ENCODE peak calls at places on chromosomes 13 and 19, in four cellular contexts. L is HepG2, V is GM12878, Y is K562. U is an unnamed sample.

GRCh38 chr13:71880753-71881541 is 13.9 kb upstream of the DACH1 start:
- DNase-seq in L (no peak), V (no peak), Y (no peak), U (no peak)

GRCh38 chr19:8576273-8576993 is 809 bp downstream of the MYO1F start:
- DNase-seq in L (no peak), V (no peak), Y (no peak), U (no peak)

GRCh38 chr19:492091-492531 is 4.2 kb upstream of the MADCAM1 start:
- DNase-seq in L (no peak), V (no peak), Y (peak; percentile 71), U (peak; percentile 36)

GRCh38 chr19:35306473-35307246 is 14.7 kb downstream of the MAG start:
- DNase-seq in L (peak; percentile 61), V (no peak), Y (no peak), U (peak; percentile 52)

GRCh38 chr13:48715977-48716376 is 62.2 kb downstream of the CYSLTR2 start:
- DNase-seq in L (no peak), V (no peak), Y (no peak), U (no peak)

GRCh38 chr19:17706750-17707181 is 12.5 kb upstream of the MAP1S start:
- DNase-seq in L (peak; percentile 46), V (no peak), Y (peak; percentile 98), U (peak; percentile 93)

GRCh38 chr13:107767119-107767518 is 448.2 kb downstream of the LIG4 start:
- DNase-seq in L (no peak), V (no peak), Y (no peak), U (no peak)

GRCh38 chr13:39675904-39676303 is 20.4 kb downstream of the COG6 start:
- DNase-seq in L (no peak), V (no peak), Y (no peak), U (no peak)

GRCh38 chr13:67223024-67223423 is 7.1 kb downstream of the PCDH9 start:
- DNase-seq in L (no peak), V (no peak), Y (no peak), U (no peak)

GRCh38 chr13:111283991-111284390 is 36.5 kb upstream of the TEX29 start:
- DNase-seq in L (no peak), V (no peak), Y (no peak), U (no peak)

GRCh38 chr13:75902166-75903104 is 266.3 kb downstream of the LMO7 start:
- DNase-seq in L (no peak), V (no peak), Y (no peak), U (no peak)

GRCh38 chr19:575527-576506 is 3.4 kb downstream of the BSG start:
- DNase-seq in L (no peak), V (no peak), Y (peak; percentile 58), U (no peak)

GRCh38 chr13:105346141-105346766 is 1189.2 kb downstream of the EFNB2 start:
- DNase-seq in L (peak; percentile 0), V (no peak), Y (no peak), U (no peak)

GRCh38 chr13:107124129-107124718 is 556.3 kb upstream of the ARGLU1 start:
- DNase-seq in L (peak; percentile 18), V (no peak), Y (no peak), U (no peak)

GRCh38 chr13:28583661-28584091 is 75.3 kb upstream of the POMP start:
- DNase-seq in L (no peak), V (no peak), Y (peak; percentile 41), U (peak; percentile 14)

GRCh38 chr19:18397242-18398202 is at the start of gene LRRC25:
- DNase-seq in L (no peak), V (no peak), Y (peak; percentile 78), U (peak; percentile 89)

GRCh38 chr19:50311723-50312635 is 17.2 kb downstream of the KCNC3 start:
- DNase-seq in L (peak; percentile 59), V (no peak), Y (peak; percentile 89), U (peak; percentile 82)

GRCh38 chr13:49821216-49821820 is 28.8 kb upstream of the KPNA3 start:
- DNase-seq in L (no peak), V (no peak), Y (no peak), U (no peak)

GRCh38 chr13:104641309-104641708 is 1575.1 kb upstream of the SLC10A2 start:
- DNase-seq in L (no peak), V (no peak), Y (no peak), U (no peak)

GRCh38 chr19:9075064-9075964 is 11.5 kb upstream of the OR1M1 start:
- DNase-seq in L (peak; percentile 65), V (no peak), Y (peak; percentile 84), U (peak; percentile 31)

DNA sequence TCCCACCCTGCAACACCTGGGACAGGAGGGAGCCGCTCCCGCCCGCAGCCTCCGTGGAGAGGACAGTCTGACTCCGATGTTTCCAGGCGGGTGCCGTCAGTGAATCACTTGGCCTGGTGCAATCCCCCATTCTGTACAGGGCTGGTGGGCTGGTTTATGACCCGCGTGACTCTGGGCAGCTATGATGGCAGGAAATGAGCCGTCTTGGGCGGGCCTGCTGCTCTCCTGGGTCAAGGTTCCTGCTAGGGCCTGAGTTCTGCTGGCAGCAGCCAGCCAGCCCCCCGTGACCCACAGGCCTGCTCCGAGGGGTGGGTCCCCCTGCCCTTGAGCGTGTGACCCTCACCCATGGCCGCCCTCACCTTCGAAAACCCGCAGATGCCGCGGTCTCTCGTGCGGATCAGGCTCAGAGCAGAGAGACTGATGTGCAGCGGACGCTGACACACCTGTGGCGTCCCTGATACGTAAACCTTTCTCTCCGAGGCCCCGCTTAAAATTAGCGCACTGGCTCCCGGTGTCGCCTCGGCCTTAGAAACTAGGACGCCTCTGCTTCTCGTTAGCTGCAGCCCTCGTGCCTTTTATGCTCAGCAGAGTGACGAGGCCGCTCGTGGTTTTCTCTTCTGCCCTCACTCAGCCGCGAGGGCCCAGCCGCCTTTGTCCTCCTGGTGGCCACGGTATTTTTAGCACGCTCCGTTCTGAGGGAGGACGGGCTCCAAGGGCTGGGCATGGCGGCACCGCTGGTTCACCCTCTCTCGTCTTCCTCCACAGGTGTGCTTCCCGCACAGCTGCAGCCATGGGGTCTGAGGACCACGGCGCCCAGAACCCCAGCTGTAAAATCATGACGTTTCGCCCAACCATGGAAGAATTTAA is 63.4 kb downstream of the KDM4B start:
- DNase-seq in L (no peak), V (no peak), Y (no peak), U (no peak)
- TF ChIP-seq NR2C2 in L (no peak), V (no peak), Y (no peak), U (no peak)

DNA sequence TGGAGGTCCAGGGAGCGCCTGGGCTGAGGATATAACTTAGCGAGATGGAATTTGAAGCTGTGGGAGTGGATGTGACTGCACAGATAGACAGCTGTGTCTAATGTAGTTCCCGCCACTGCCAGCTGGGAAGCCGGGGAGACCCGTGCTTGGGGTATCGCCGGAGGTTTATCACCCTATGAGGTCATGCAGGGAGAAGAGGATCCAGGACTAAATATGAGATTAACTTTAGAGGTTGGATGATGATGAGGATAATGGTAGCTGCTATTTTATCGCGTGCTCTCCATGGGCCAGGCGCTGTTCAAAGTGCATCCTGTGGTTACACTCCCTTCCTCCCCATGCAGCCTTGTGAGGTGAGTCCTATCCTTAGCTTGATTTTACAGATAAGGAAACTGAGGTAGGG is 19.9 kb downstream of the SSC5D start:
- DNase-seq in L (no peak), V (no peak), Y (no peak), U (no peak)
- TF ChIP-seq NR2C2 in L (no peak), V (no peak), Y (no peak), U (no peak)

DNA sequence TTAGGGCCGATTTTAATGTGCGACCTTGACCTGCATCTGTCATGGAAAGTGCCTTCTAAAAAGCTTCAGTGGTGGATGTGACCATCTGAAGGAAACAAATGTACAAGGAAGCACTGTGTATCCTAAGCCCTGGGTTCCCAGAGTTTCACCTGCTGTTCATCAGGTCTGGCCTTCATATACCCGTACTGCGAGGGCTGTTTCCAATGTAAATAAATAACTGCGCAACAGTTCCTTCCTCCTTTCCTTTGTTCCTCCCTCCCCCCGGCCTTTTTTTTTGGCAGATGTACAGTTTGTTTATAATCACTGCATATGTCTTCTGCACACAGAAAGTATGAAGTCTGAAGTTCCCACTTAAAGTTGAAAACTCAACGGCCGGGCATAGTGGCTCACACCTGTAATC is 5.2 kb downstream of the FAAP24 start:
- DNase-seq in L (no peak), V (no peak), Y (no peak), U (no peak)
- TF ChIP-seq NR2C2 in L (no peak), V (no peak), Y (no peak), U (no peak)

DNA sequence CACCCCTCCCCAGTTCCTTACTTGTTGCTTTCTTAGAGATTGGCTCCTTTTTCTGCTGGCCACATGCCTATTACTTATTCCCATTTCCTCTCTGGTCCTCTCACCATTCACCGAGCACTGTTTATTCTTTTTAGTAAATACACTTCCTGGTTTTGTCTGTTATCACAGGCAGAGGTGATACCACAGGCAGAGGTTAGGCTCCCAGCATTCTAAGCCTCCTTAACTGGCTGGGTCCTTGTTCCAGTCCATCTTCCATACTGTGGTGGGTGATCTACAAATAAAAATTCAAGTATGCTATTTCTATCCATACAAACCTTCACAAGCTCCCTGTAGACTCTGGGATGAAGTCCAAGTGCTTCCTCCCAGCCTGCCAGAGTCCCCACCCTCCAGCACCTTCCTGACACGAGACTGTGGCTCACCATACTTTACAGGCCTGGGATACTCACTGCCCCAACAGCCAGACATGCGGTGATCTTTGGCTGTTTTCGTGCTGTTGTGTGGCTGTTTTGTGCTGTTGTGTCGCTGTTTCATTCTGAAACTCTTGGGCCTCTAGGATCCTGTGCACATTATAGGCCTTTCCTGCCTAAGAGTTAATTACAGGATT is 315.9 kb downstream of the ATP8A2 start:
- DNase-seq in L (no peak), V (no peak), Y (no peak), U (no peak)
- TF ChIP-seq NR2C2 in L (no peak), V (no peak), Y (no peak), U (no peak)

DNA sequence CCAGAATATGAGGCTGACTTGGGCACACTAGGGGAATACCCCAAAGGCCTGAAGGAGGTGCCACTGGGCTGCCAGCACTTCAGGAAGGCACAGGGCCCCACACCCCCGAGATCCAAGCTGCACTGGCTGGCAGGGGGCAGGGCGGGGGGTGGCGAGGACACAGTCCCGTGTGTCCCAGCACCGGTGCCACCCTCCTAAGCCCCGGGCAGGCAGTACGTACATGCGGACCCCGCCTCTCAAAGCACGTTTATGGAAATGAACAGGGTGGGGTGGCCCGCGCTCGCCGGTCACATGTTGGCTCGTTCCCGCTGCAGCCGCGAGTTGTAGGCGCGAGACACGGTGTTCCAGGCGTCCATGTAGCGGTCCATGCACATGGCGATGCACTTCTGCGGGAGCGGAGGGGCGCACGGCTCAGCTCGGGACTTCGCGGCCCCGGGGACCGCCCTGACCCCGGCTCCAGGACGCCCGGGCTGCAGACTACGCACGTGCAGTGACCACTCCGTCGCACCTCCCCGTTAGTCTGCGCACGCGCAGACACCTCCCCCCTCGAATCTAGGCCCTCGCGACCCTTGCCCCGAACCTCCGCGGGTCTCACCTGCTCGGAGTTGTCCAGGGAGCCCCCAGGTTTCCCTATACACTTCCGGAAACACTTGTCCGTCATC is 594 bp downstream of the TIMM13 start:
- DNase-seq in L (peak; percentile 64), V (no peak), Y (peak; percentile 90), U (peak; percentile 61)
- TF ChIP-seq NR2C2 in L (no peak), V (no peak), Y (no peak), U (no peak)

DNA sequence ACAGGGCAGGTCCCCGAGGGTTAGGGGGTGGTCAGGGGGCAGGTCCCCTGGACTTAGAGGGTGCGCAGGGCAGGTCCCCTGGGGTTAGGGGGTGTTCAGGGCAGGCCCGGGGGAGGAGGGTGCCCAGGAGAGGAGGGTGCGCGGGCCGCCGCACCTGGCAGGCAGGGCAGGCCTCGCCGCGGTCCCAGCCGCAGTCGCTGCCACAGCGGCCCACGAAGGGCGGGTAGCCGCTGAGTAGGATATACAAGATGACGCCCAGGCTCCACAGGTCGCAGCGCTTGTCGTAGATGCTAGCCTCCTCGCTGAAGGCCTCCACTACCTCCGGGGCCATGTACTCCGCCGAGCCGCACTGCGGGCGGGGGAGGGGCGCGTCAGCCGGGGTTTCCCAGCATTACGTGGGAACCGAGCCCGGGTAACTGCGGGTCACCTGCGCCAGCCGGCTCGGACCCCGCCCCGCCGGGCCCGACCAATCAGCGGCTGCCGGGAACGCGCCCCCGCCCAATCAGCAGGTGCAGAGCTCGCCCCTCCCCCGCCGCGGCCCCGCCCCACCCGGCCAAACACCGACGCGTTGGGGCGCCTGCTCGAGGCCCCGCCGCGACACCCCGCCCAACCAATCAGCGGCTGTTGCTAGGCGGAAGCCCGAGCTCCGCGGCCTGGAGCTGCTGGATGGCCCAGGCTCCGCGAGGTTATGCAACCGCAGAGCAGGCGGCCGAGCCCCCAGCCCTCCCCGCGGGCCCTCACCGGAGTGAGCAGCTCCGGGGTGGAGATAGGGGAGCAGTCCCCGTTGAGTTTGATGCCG is 9.2 kb downstream of the MKNK2 start:
- DNase-seq in L (no peak), V (peak; percentile 73), Y (peak; percentile 94), U (peak; percentile 99)
- TF ChIP-seq NR2C2 in L (no peak), V (no peak), Y (no peak), U (no peak)

U was measured in WTC11.